ENCODE peak calls at places on chromosomes 5 and 9, in five cellular contexts. F is lower lobe of right lung, I is PC-3, E is NAMALWA, P is NCI-H2081. G is an unnamed sample.

GRCh38 chr5:114174837-114175236 is 187.0 kb upstream of the KCNN2 start:
- DNase-seq in F (no peak), P (no peak), E (no peak), I (no peak), G (no peak)

GRCh38 chr9:95509851-95510529 is 6.8 kb downstream of the PTCH1 start:
- DNase-seq in P (no peak), E (peak; percentile 45), F (no peak), I (no peak), G (peak; percentile 18)

GRCh38 chr5:143642791-143643190 is 169.2 kb upstream of the HMHB1 start:
- DNase-seq in I (peak; percentile 61), E (no peak), F (no peak), P (no peak), G (no peak)

GRCh38 chr9:88258012-88258411 is 119.7 kb upstream of the SPATA31C2 start:
- DNase-seq in I (peak; percentile 5), E (no peak), F (no peak), P (no peak), G (no peak)

GRCh38 chr5:121525731-121526130 is 326.0 kb upstream of the FTMT start:
- DNase-seq in I (peak; percentile 22), F (no peak), E (no peak), P (no peak), G (no peak)

GRCh38 chr9:112569186-112569585 is 82.6 kb downstream of the KIAA1958 start:
- DNase-seq in P (no peak), E (no peak), F (no peak), I (no peak), G (no peak)

GRCh38 chr5:177426566-177427210 is at the start of gene GRK6:
- DNase-seq in F (peak; percentile 81), E (peak; percentile 68), I (peak; percentile 42), P (peak; percentile 24), G (peak; percentile 81)

GRCh38 chr9:136484153-136485048 is 1.6 kb upstream of the SEC16A start:
- DNase-seq in P (no peak), E (no peak), I (peak; percentile 69), F (peak; percentile 64), G (no peak)

GRCh38 chr5:148626986-148627385 is 27.3 kb downstream of the HTR4 start:
- DNase-seq in E (no peak), I (no peak), F (no peak), P (no peak), G (no peak)

GRCh38 chr5:128528126-128528525 is 9.9 kb downstream of the FBN2 start:
- DNase-seq in P (no peak), E (no peak), F (no peak), I (no peak), G (no peak)

GRCh38 chr5:126970517-126971017 is 59.8 kb downstream of the MARCHF3 start:
- DNase-seq in P (no peak), E (peak; percentile 45), I (peak; percentile 47), F (no peak), G (no peak)

GRCh38 chr5:144812770-144813169 is 642.1 kb downstream of the KCTD16 start:
- DNase-seq in F (no peak), I (peak; percentile 17), E (no peak), P (no peak), G (no peak)

GRCh38 chr5:109580225-109580624 is 109.5 kb upstream of the MAN2A1 start:
- DNase-seq in F (no peak), P (no peak), E (no peak), I (no peak), G (no peak)

GRCh38 chr5:157857821-157858526 is 971 bp downstream of the CLINT1 start:
- DNase-seq in E (peak; percentile 68), P (no peak), I (peak; percentile 25), F (no peak), G (peak; percentile 57)

GRCh38 chr5:159419567-159419966 is 89.3 kb upstream of the IL12B start:
- DNase-seq in E (peak; percentile 63), F (no peak), P (no peak), I (no peak), G (no peak)

GRCh38 chr5:10103098-10103497 is 146.6 kb downstream of the ATPSCKMT start:
- DNase-seq in I (no peak), P (no peak), E (no peak), F (no peak), G (no peak)

GRCh38 chr5:55904152-55904551 is 53.0 kb downstream of the IL31RA start:
- DNase-seq in P (no peak), I (no peak), E (no peak), F (no peak), G (no peak)

GRCh38 chr5:179120421-179120861 is 60.3 kb downstream of the ZNF354C start:
- DNase-seq in P (no peak), F (peak; percentile 40), E (no peak), I (no peak), G (no peak)

GRCh38 chr9:104586496-104587180 is 12.6 kb downstream of the OR13C5 start:
- DNase-seq in F (no peak), P (no peak), I (no peak), E (no peak), G (no peak)

GRCh38 chr5:66515209-66515608 is 81.0 kb upstream of the MAST4 start:
- DNase-seq in E (peak; percentile 15), I (no peak), P (no peak), F (no peak), G (no peak)

GRCh38 chr5:73321757-73322452 is 126.7 kb downstream of the FOXD1 start:
- DNase-seq in F (no peak), E (no peak), P (no peak), I (peak; percentile 89), G (no peak)

GRCh38 chr5:150064681-150065220 is 21.6 kb downstream of the CSF1R start:
- DNase-seq in F (no peak), E (no peak), P (no peak), I (no peak), G (no peak)

GRCh38 chr9:96663506-96664120 is 8.5 kb upstream of the PRXL2C start:
- DNase-seq in E (no peak), I (no peak), P (no peak), F (no peak), G (no peak)

GRCh38 chr5:127187711-127188110 is 102.9 kb upstream of the MEGF10 start:
- DNase-seq in E (no peak), F (no peak), I (no peak), P (no peak), G (no peak)

GRCh38 chr5:143403357-143403606 is 204 bp downstream of the NR3C1 start:
- DNase-seq in E (no peak), I (no peak), F (no peak), P (no peak), G (no peak)

GRCh38 chr5:33832414-33832813 is 59.4 kb downstream of the ADAMTS12 start:
- DNase-seq in P (no peak), F (no peak), E (no peak), I (no peak), G (no peak)

GRCh38 chr5:6134281-6134680 is 244.1 kb downstream of the MED10 start:
- DNase-seq in I (no peak), E (no peak), F (no peak), P (no peak), G (no peak)

GRCh38 chr9:121073038-121073437 is 1.7 kb upstream of the CNTRL start:
- DNase-seq in E (peak; percentile 49), I (peak; percentile 22), P (no peak), F (peak; percentile 57), G (peak; percentile 56)

GRCh38 chr5:61252643-61252925 is 79.5 kb upstream of the ZSWIM6 start:
- DNase-seq in P (no peak), E (no peak), I (no peak), F (no peak), G (no peak)

GRCh38 chr5:154972476-154973080 is 31.7 kb downstream of the MRPL22 start:
- DNase-seq in P (no peak), F (no peak), E (peak; percentile 60), I (peak; percentile 56), G (peak; percentile 25)

GRCh38 chr9:116247791-116248343 is 94.3 kb downstream of the PAPPA start:
- DNase-seq in I (no peak), P (no peak), F (no peak), E (no peak), G (no peak)

GRCh38 chr5:134174841-134175839 is 1.6 kb downstream of the SKP1 start:
- DNase-seq in I (peak; percentile 51), P (no peak), E (peak; percentile 36), F (no peak), G (peak; percentile 35)

GRCh38 chr5:40160435-40160834 is 519.3 kb upstream of the PTGER4 start:
- DNase-seq in I (peak; percentile 71), P (no peak), F (no peak), E (no peak), G (no peak)

G was measured in OCI-LY7.